ENCODE peak calls at places on chromosomes 2 and 18, in ten cellular contexts. One of them, this sample, is unnamed.

GRCh38 chr2:227411320-227411989 is 23.7 kb upstream of the SCYGR1 start:
- DNase-seq in CD4-positive, CD25-positive, alpha-beta regulatory T cell: peak; percentile 19
- DNase-seq in chondrocyte: no peak
- DNase-seq in amniotic epithelial cell: peak; percentile 83
- DNase-seq in vagina: no peak
- DNase-seq in AG04450: no peak
- DNase-seq in NCI-H1694 treated with DMSO at 0.1 percent for 48 hours: no peak
- DNase-seq in NCI-H524 treated with DMSO at 0.1 percent for 48 hours: no peak
- DNase-seq in mammary epithelial cell: peak; percentile 98
- DNase-seq in GM12891: no peak
- DNase-seq in this sample: no peak

GRCh38 chr2:19711470-19712372 is 190.1 kb downstream of the TTC32 start:
- DNase-seq in amniotic epithelial cell: peak; percentile 94
- DNase-seq in chondrocyte: no peak
- DNase-seq in GM12891: no peak
- DNase-seq in mammary epithelial cell: peak; percentile 97
- DNase-seq in AG04450: peak; percentile 87
- DNase-seq in vagina: no peak
- DNase-seq in NCI-H524 treated with DMSO at 0.1 percent for 48 hours: no peak
- DNase-seq in CD4-positive, CD25-positive, alpha-beta regulatory T cell: peak; percentile 10
- DNase-seq in NCI-H1694 treated with DMSO at 0.1 percent for 48 hours: no peak
- DNase-seq in this sample: no peak

GRCh38 chr2:85724731-85725181 is 29.0 kb upstream of the ATOH8 start:
- DNase-seq in chondrocyte: no peak
- DNase-seq in amniotic epithelial cell: no peak
- DNase-seq in GM12891: no peak
- DNase-seq in CD4-positive, CD25-positive, alpha-beta regulatory T cell: no peak
- DNase-seq in NCI-H1694 treated with DMSO at 0.1 percent for 48 hours: no peak
- DNase-seq in AG04450: no peak
- DNase-seq in NCI-H524 treated with DMSO at 0.1 percent for 48 hours: peak; percentile 96
- DNase-seq in vagina: no peak
- DNase-seq in mammary epithelial cell: no peak
- DNase-seq in this sample: no peak

GRCh38 chr2:208657468-208657867 is 250.9 kb downstream of the PTH2R start:
- DNase-seq in vagina: no peak
- DNase-seq in chondrocyte: no peak
- DNase-seq in GM12891: no peak
- DNase-seq in NCI-H1694 treated with DMSO at 0.1 percent for 48 hours: no peak
- DNase-seq in mammary epithelial cell: no peak
- DNase-seq in AG04450: no peak
- DNase-seq in amniotic epithelial cell: no peak
- DNase-seq in CD4-positive, CD25-positive, alpha-beta regulatory T cell: no peak
- DNase-seq in NCI-H524 treated with DMSO at 0.1 percent for 48 hours: no peak
- DNase-seq in this sample: no peak

GRCh38 chr18:43671431-43671830 is 394.1 kb upstream of the SYT4 start:
- DNase-seq in mammary epithelial cell: peak; percentile 70
- DNase-seq in AG04450: no peak
- DNase-seq in NCI-H1694 treated with DMSO at 0.1 percent for 48 hours: no peak
- DNase-seq in chondrocyte: no peak
- DNase-seq in NCI-H524 treated with DMSO at 0.1 percent for 48 hours: no peak
- DNase-seq in amniotic epithelial cell: no peak
- DNase-seq in CD4-positive, CD25-positive, alpha-beta regulatory T cell: no peak
- DNase-seq in vagina: no peak
- DNase-seq in GM12891: no peak
- DNase-seq in this sample: no peak

GRCh38 chr2:128178650-128179460 is 87.9 kb downstream of the UGGT1 start:
- DNase-seq in NCI-H524 treated with DMSO at 0.1 percent for 48 hours: no peak
- DNase-seq in NCI-H1694 treated with DMSO at 0.1 percent for 48 hours: peak; percentile 47
- DNase-seq in GM12891: no peak
- DNase-seq in mammary epithelial cell: peak; percentile 35
- DNase-seq in AG04450: peak; percentile 67
- DNase-seq in amniotic epithelial cell: peak; percentile 99
- DNase-seq in vagina: no peak
- DNase-seq in chondrocyte: no peak
- DNase-seq in CD4-positive, CD25-positive, alpha-beta regulatory T cell: peak; percentile 74
- DNase-seq in this sample: peak; percentile 18

GRCh38 chr18:79485788-79486355 is 90.1 kb downstream of the NFATC1 start:
- DNase-seq in vagina: no peak
- DNase-seq in mammary epithelial cell: no peak
- DNase-seq in GM12891: no peak
- DNase-seq in CD4-positive, CD25-positive, alpha-beta regulatory T cell: no peak
- DNase-seq in amniotic epithelial cell: peak; percentile 36
- DNase-seq in NCI-H524 treated with DMSO at 0.1 percent for 48 hours: no peak
- DNase-seq in AG04450: peak; percentile 54
- DNase-seq in chondrocyte: peak; percentile 62
- DNase-seq in NCI-H1694 treated with DMSO at 0.1 percent for 48 hours: peak; percentile 29
- DNase-seq in this sample: peak; percentile 26

GRCh38 chr2:233413529-233414272 is 59.4 kb downstream of the DGKD start:
- DNase-seq in amniotic epithelial cell: peak; percentile 66
- DNase-seq in NCI-H524 treated with DMSO at 0.1 percent for 48 hours: no peak
- DNase-seq in mammary epithelial cell: peak; percentile 78
- DNase-seq in AG04450: no peak
- DNase-seq in chondrocyte: no peak
- DNase-seq in vagina: no peak
- DNase-seq in NCI-H1694 treated with DMSO at 0.1 percent for 48 hours: peak; percentile 45
- DNase-seq in GM12891: no peak
- DNase-seq in CD4-positive, CD25-positive, alpha-beta regulatory T cell: no peak
- DNase-seq in this sample: peak; percentile 79

GRCh38 chr2:78535395-78535794 is 490.1 kb upstream of the REG3G start:
- DNase-seq in GM12891: no peak
- DNase-seq in amniotic epithelial cell: no peak
- DNase-seq in NCI-H524 treated with DMSO at 0.1 percent for 48 hours: no peak
- DNase-seq in chondrocyte: no peak
- DNase-seq in AG04450: no peak
- DNase-seq in vagina: no peak
- DNase-seq in CD4-positive, CD25-positive, alpha-beta regulatory T cell: no peak
- DNase-seq in mammary epithelial cell: no peak
- DNase-seq in NCI-H1694 treated with DMSO at 0.1 percent for 48 hours: no peak
- DNase-seq in this sample: no peak

GRCh38 chr2:200578778-200579177 is 7.0 kb upstream of the AOX1 start:
- DNase-seq in vagina: no peak
- DNase-seq in amniotic epithelial cell: peak; percentile 67
- DNase-seq in AG04450: no peak
- DNase-seq in NCI-H524 treated with DMSO at 0.1 percent for 48 hours: no peak
- DNase-seq in mammary epithelial cell: peak; percentile 25
- DNase-seq in NCI-H1694 treated with DMSO at 0.1 percent for 48 hours: no peak
- DNase-seq in CD4-positive, CD25-positive, alpha-beta regulatory T cell: peak; percentile 56
- DNase-seq in GM12891: no peak
- DNase-seq in chondrocyte: no peak
- DNase-seq in this sample: peak; percentile 4

This sample was measured in COLO829.